ENCODE peak calls at places on chromosomes 7 and 10, in four cellular contexts. K is left colon; J is activated naive CD4-positive, alpha-beta T cell; U is WTC11. Q is an unnamed sample.
A peak's percentile ranks its signal among the peaks of the same experiment; 100 is the strongest.

GRCh38 chr7:66557214-66558200 is 71.2 kb upstream of the KCTD7 start:
- DNase-seq in J (peak; percentile 44), K (peak; percentile 60), U (peak; percentile 89), Q (peak; percentile 75)

GRCh38 chr7:126727930-126728331 is 524.8 kb downstream of the GRM8 start:
- DNase-seq in U (no peak), K (no peak), J (no peak), Q (no peak)

GRCh38 chr10:73581912-73582311 is 9.2 kb downstream of the USP54 start:
- DNase-seq in U (no peak), K (no peak), J (no peak), Q (no peak)

GRCh38 chr7:2560175-2560695 is 1.5 kb downstream of the IQCE start:
- DNase-seq in J (no peak), U (no peak), K (no peak), Q (no peak)

GRCh38 chr7:111352319-111352718 is 210.0 kb downstream of the IMMP2L start:
- DNase-seq in K (no peak), U (no peak), J (no peak), Q (no peak)

GRCh38 chr7:140684066-140684950 is 11.6 kb downstream of the ADCK2 start:
- DNase-seq in U (no peak), J (no peak), K (no peak), Q (no peak)

GRCh38 chr7:118182618-118183253 is 1.2 kb upstream of the LSM8 start:
- DNase-seq in U (no peak), J (no peak), K (no peak), Q (no peak)

GRCh38 chr7:54969190-54969967 is 49.4 kb upstream of the EGFR start:
- DNase-seq in U (no peak), J (no peak), K (no peak), Q (no peak)

GRCh38 chr10:5552376-5553321 is 27.9 kb downstream of the CALML3 start:
- DNase-seq in J (no peak), K (no peak), U (peak; percentile 4), Q (no peak)

GRCh38 chr10:116787018-116787674 is 44.8 kb upstream of the HSPA12A start:
- DNase-seq in U (no peak), K (no peak), J (no peak), Q (no peak)

GRCh38 chr10:78543026-78543748 is 509.5 kb downstream of the RPS24 start:
- DNase-seq in K (no peak), U (no peak), J (no peak), Q (no peak)

GRCh38 chr10:87064651-87065050 is 30.0 kb downstream of the GLUD1 start:
- DNase-seq in U (no peak), J (no peak), K (no peak), Q (no peak)

GRCh38 chr7:88312061-88312663 is 5.5 kb upstream of the STEAP4 start:
- DNase-seq in U (no peak), J (no peak), K (peak; percentile 28), Q (no peak)

GRCh38 chr10:89471110-89471814 is 56.9 kb downstream of the IFIT5 start:
- DNase-seq in J (no peak), K (no peak), U (no peak), Q (no peak)

GRCh38 chr10:120732067-120732466 is 119.1 kb upstream of the WDR11 start:
- DNase-seq in U (no peak), J (no peak), K (no peak), Q (no peak)

GRCh38 chr10:88411772-88412349 is 171.3 kb downstream of the RNLS start:
- DNase-seq in K (no peak), J (no peak), U (no peak), Q (no peak)

GRCh38 chr10:132562916-132563456 is 25.4 kb downstream of the INPP5A start:
- DNase-seq in J (no peak), U (peak; percentile 11), K (no peak), Q (no peak)

GRCh38 chr7:101126651-101127459 is at the start of gene SERPINE1:
- DNase-seq in J (no peak), U (peak; percentile 61), K (peak; percentile 87), Q (peak; percentile 70)

GRCh38 chr7:102101926-102102325 is 184.7 kb upstream of the SH2B2 start:
- DNase-seq in U (no peak), K (no peak), J (no peak), Q (no peak)

GRCh38 chr10:23543696-23544095 is 104.8 kb downstream of the OTUD1 start:
- DNase-seq in K (no peak), U (no peak), J (no peak), Q (no peak)

GRCh38 chr10:15182541-15183207 is 14.2 kb upstream of the NMT2 start:
- DNase-seq in K (no peak), U (no peak), J (no peak), Q (no peak)

GRCh38 chr7:1562126-1562525 is 6.1 kb upstream of the TMEM184A start:
- DNase-seq in J (no peak), U (no peak), K (no peak), Q (no peak)

GRCh38 chr7:148912758-148913541 is 28.9 kb upstream of the EZH2 start:
- DNase-seq in U (no peak), K (no peak), J (no peak), Q (no peak)

GRCh38 chr7:39838326-39838725 is 111.7 kb upstream of the CDK13 start:
- DNase-seq in J (no peak), U (no peak), K (peak; percentile 34), Q (no peak)

GRCh38 chr10:47277352-47278151 is 22.4 kb upstream of the GDF10 start:
- DNase-seq in U (no peak), J (no peak), K (no peak), Q (no peak)

GRCh38 chr10:114504769-114505579 is 100.7 kb upstream of the AFAP1L2 start:
- DNase-seq in K (no peak), J (no peak), U (no peak), Q (no peak)

GRCh38 chr7:40621592-40621998 is 486.8 kb downstream of the SUGCT start:
- DNase-seq in K (no peak), J (no peak), U (no peak), Q (no peak)

GRCh38 chr7:37831214-37831613 is 17.2 kb upstream of the NME8 start:
- DNase-seq in J (no peak), U (no peak), K (no peak), Q (no peak)